ENCODE peak calls at places on chromosomes 16 and 17, in ten cellular contexts. C, W, P, G, E, H, A, R, N and B are unnamed samples.

GRCh38 chr17:70375406-70375805 is 206.1 kb downstream of the KCNJ2 start:
- DNase-seq in C (no peak), W (no peak), P (no peak), G (no peak), E (no peak), H (no peak), A (no peak), R (peak; percentile 49), N (no peak), B (no peak)

GRCh38 chr16:80009971-80010659 is 409.6 kb upstream of the MAF start:
- DNase-seq in C (no peak), W (no peak), P (no peak), G (no peak), E (no peak), H (no peak), A (no peak), R (no peak), N (no peak), B (no peak)

GRCh38 chr17:40178021-40178601 is 841 bp downstream of the RAPGEFL1 start:
- DNase-seq in C (no peak), W (no peak), P (no peak), G (no peak), E (no peak), H (no peak), A (no peak), R (peak; percentile 80), N (no peak), B (no peak)

GRCh38 chr16:50246299-50247122 is 19.8 kb upstream of the ADCY7 start:
- DNase-seq in C (no peak), W (no peak), P (no peak), G (no peak), E (no peak), H (peak; percentile 30), A (peak; percentile 38), R (no peak), N (no peak), B (no peak)

GRCh38 chr17:80751460-80752368 is 207.1 kb downstream of the RPTOR start:
- DNase-seq in C (peak; percentile 82), W (no peak), P (no peak), G (no peak), E (peak; percentile 33), H (no peak), A (no peak), R (no peak), N (peak; percentile 88), B (no peak)

GRCh38 chr17:66508896-66509843 is 206.8 kb downstream of the PRKCA start:
- DNase-seq in C (no peak), W (no peak), P (peak; percentile 63), G (peak; percentile 40), E (no peak), H (peak; percentile 68), A (no peak), R (no peak), N (no peak), B (no peak)

GRCh38 chr17:55690105-55690508 is 32.6 kb downstream of the TMEM100 start:
- DNase-seq in C (peak; percentile 38), W (no peak), P (peak; percentile 24), G (no peak), E (no peak), H (no peak), A (no peak), R (no peak), N (no peak), B (no peak)

GRCh38 chr17:79395545-79395944 is 215.3 kb downstream of the RBFOX3 start:
- DNase-seq in C (no peak), W (no peak), P (no peak), G (no peak), E (no peak), H (no peak), A (no peak), R (no peak), N (no peak), B (no peak)

GRCh38 chr16:85253127-85253941 is 141.1 kb upstream of the CIBAR2 start:
- DNase-seq in C (no peak), W (peak; percentile 68), P (peak; percentile 46), G (peak; percentile 70), E (peak; percentile 53), H (peak; percentile 81), A (peak; percentile 66), R (peak; percentile 82), N (no peak), B (peak; percentile 89)

GRCh38 chr17:42743595-42744282 is 1.1 kb downstream of the EZH1 start:
- DNase-seq in C (no peak), W (no peak), P (no peak), G (no peak), E (no peak), H (peak; percentile 32), A (no peak), R (no peak), N (no peak), B (no peak)

GRCh38 chr16:87062569-87063442 is 254.4 kb downstream of the C16orf95 start:
- DNase-seq in C (no peak), W (peak; percentile 59), P (peak; percentile 77), G (peak; percentile 87), E (no peak), H (peak; percentile 78), A (peak; percentile 73), R (peak; percentile 75), N (no peak), B (peak; percentile 91)

GRCh38 chr17:58632324-58633314 is 59.2 kb downstream of the TEX14 start:
- DNase-seq in C (no peak), W (no peak), P (no peak), G (no peak), E (no peak), H (no peak), A (no peak), R (no peak), N (no peak), B (no peak)

GRCh38 chr17:41215681-41216080 is 10.8 kb upstream of the KRTAP9-2 start:
- DNase-seq in C (no peak), W (no peak), P (no peak), G (no peak), E (no peak), H (no peak), A (no peak), R (no peak), N (no peak), B (no peak)

GRCh38 chr17:50392621-50393020 is 4.7 kb downstream of the LRRC59 start:
- DNase-seq in C (no peak), W (no peak), P (no peak), G (no peak), E (no peak), H (no peak), A (no peak), R (no peak), N (no peak), B (no peak)

GRCh38 chr17:76036497-76037380 is 9.6 kb upstream of the EVPL start:
- DNase-seq in C (no peak), W (no peak), P (no peak), G (no peak), E (peak; percentile 50), H (no peak), A (no peak), R (no peak), N (no peak), B (no peak)

GRCh38 chr17:19298561-19299213 is 61.5 kb downstream of the EPN2 start:
- DNase-seq in C (no peak), W (no peak), P (no peak), G (no peak), E (no peak), H (no peak), A (no peak), R (no peak), N (no peak), B (no peak)

GRCh38 chr16:728131-728889 is 1.4 kb downstream of the HAGHL start:
- DNase-seq in C (peak; percentile 45), W (no peak), P (peak; percentile 82), G (peak; percentile 85), E (no peak), H (peak; percentile 72), A (peak; percentile 66), R (peak; percentile 87), N (no peak), B (peak; percentile 84)

GRCh38 chr16:70800798-70801480 is at the start of gene VAC14:
- DNase-seq in C (peak; percentile 91), W (peak; percentile 91), P (peak; percentile 87), G (peak; percentile 96), E (peak; percentile 86), H (peak; percentile 99), A (peak; percentile 89), R (peak; percentile 97), N (peak; percentile 97), B (peak; percentile 95)
- TF ChIP-seq CTCF in C (no peak), W (no peak), P (no peak), G (no peak), E (no peak), H (no peak), A (no peak), R (no peak), N (no peak), B (no peak)

GRCh38 chr17:68085751-68086445 is 50.4 kb downstream of the KPNA2 start:
- DNase-seq in C (no peak), W (no peak), P (no peak), G (peak; percentile 32), E (no peak), H (peak; percentile 23), A (no peak), R (no peak), N (peak; percentile 26), B (peak; percentile 30)
- TF ChIP-seq CTCF in C (no peak), W (no peak), P (no peak), G (no peak), E (no peak), H (no peak), A (no peak), R (no peak), N (no peak), B (no peak)

GRCh38 chr17:1109606-1110523 is 69.9 kb downstream of the ABR start:
- DNase-seq in C (no peak), W (peak; percentile 62), P (no peak), G (peak; percentile 79), E (no peak), H (peak; percentile 43), A (peak; percentile 70), R (peak; percentile 75), N (peak; percentile 70), B (no peak)
- TF ChIP-seq CTCF in C (no peak), W (no peak), P (no peak), G (no peak), E (peak; percentile 2), H (no peak), A (peak; percentile 28), R (peak; percentile 27), N (no peak), B (no peak)

GRCh38 chr16:2986623-2987188 is 6.5 kb upstream of the PKMYT1 start:
- DNase-seq in C (no peak), W (no peak), P (no peak), G (no peak), E (no peak), H (no peak), A (no peak), R (no peak), N (no peak), B (no peak)

GRCh38 chr16:2987854-2988253 is 7.6 kb upstream of the PKMYT1 start:
- DNase-seq in C (no peak), W (no peak), P (no peak), G (no peak), E (no peak), H (no peak), A (no peak), R (no peak), N (no peak), B (no peak)

GRCh38 chr16:2985457-2985856 is 5.2 kb upstream of the PKMYT1 start:
- DNase-seq in C (no peak), W (no peak), P (no peak), G (no peak), E (no peak), H (no peak), A (peak; percentile 58), R (no peak), N (no peak), B (no peak)

GRCh38 chr16:2987286-2987685 is 7.0 kb upstream of the PKMYT1 start:
- DNase-seq in C (no peak), W (no peak), P (no peak), G (no peak), E (no peak), H (no peak), A (no peak), R (no peak), N (no peak), B (no peak)

GRCh38 chr16:2985893-2986355 is 5.7 kb upstream of the PKMYT1 start:
- DNase-seq in C (no peak), W (no peak), P (no peak), G (no peak), E (no peak), H (no peak), A (peak; percentile 64), R (no peak), N (no peak), B (no peak)
- TF ChIP-seq CTCF in C (no peak), W (no peak), P (no peak), G (no peak), E (no peak), H (no peak), A (no peak), R (no peak), N (no peak), B (no peak)